ENCODE peak calls at places on chromosomes 1 and 21, in five cellular contexts. O is NCI-H345, U is psoas muscle, M is HT1080, Q is NCI-H2227 treated with DMSO at 0.1 percent for 48 hours. S is an unnamed sample.

GRCh38 chr1:218565333-218565732 is 220.2 kb downstream of the TGFB2 start:
- DNase-seq in Q (no peak), O (peak), M (no peak), U (no peak), S (no peak)

GRCh38 chr1:94031154-94031553 is 89.8 kb downstream of the ABCA4 start:
- DNase-seq in M (no peak), U (no peak), Q (no peak), O (no peak), S (no peak)

GRCh38 chr1:208118306-208118705 is 125.9 kb downstream of the PLXNA2 start:
- DNase-seq in M (no peak), Q (no peak), O (no peak), U (no peak), S (no peak)

GRCh38 chr1:167209044-167209443 is 11.6 kb upstream of the POU2F1 start:
- DNase-seq in Q (no peak), U (no peak), M (no peak), O (no peak), S (no peak)

GRCh38 chr1:91725961-91726704 is 159.8 kb downstream of the TGFBR3 start:
- DNase-seq in O (no peak), Q (no peak), U (peak), M (no peak), S (peak)

GRCh38 chr1:39153684-39154083 is 50.8 kb upstream of the MACF1 start:
- DNase-seq in U (no peak), M (no peak), Q (no peak), O (no peak), S (no peak)

GRCh38 chr1:196517193-196517592 is 91.0 kb downstream of the KCNT2 start:
- DNase-seq in Q (no peak), U (no peak), M (no peak), O (no peak), S (no peak)

GRCh38 chr21:29022141-29022540 is 2.3 kb upstream of the USP16 start:
- DNase-seq in M (peak), O (no peak), U (no peak), Q (no peak), S (no peak)

GRCh38 chr1:211714154-211714553 is 38.7 kb upstream of the NEK2 start:
- DNase-seq in O (no peak), Q (no peak), M (no peak), U (no peak), S (no peak)

GRCh38 chr1:22794691-22795090 is 84.1 kb downstream of the EPHB2 start:
- DNase-seq in M (no peak), O (no peak), Q (no peak), U (no peak), S (no peak)

GRCh38 chr1:244901400-244901799 is 37.1 kb upstream of the HNRNPU start:
- DNase-seq in O (no peak), Q (no peak), U (no peak), M (no peak), S (no peak)

GRCh38 chr1:147077523-147077922 is 94.7 kb downstream of the PRKAB2 start:
- DNase-seq in U (no peak), O (no peak), M (no peak), Q (no peak), S (no peak)

GRCh38 chr1:204834752-204835151 is 35.9 kb upstream of the NFASC start:
- DNase-seq in O (no peak), U (no peak), Q (no peak), M (no peak), S (no peak)

GRCh38 chr1:22529901-22530621 is 33.2 kb upstream of the EPHA8 start:
- DNase-seq in Q (no peak), U (no peak), O (no peak), M (peak), S (no peak)

GRCh38 chr1:171850951-171851350 is 9.7 kb downstream of the DNM3 start:
- DNase-seq in O (no peak), Q (no peak), M (no peak), U (no peak), S (no peak)

GRCh38 chr1:200211157-200211556 is 183.6 kb downstream of the NR5A2 start:
- DNase-seq in M (peak), Q (no peak), U (no peak), O (no peak), S (no peak)

GRCh38 chr1:66768935-66769334 is 16.7 kb downstream of the DYNLT5 start:
- DNase-seq in M (no peak), U (no peak), Q (no peak), O (no peak), S (no peak)

GRCh38 chr21:33033094-33033951 is 7.6 kb downstream of the OLIG2 start:
- DNase-seq in U (no peak), M (no peak), Q (no peak), O (no peak), S (no peak)

GRCh38 chr21:31920275-31920674 is 47.5 kb downstream of the HUNK start:
- DNase-seq in U (no peak), M (no peak), O (no peak), Q (no peak), S (no peak)

GRCh38 chr1:167496962-167497619 is 21.2 kb downstream of the CD247 start:
- DNase-seq in Q (no peak), O (no peak), M (no peak), U (no peak), S (no peak)

GRCh38 chr1:88855986-88856385 is 35.4 kb downstream of the GTF2B start:
- DNase-seq in M (no peak), O (no peak), U (no peak), Q (no peak), S (no peak)

GRCh38 chr1:65189716-65190115 is 41.7 kb downstream of the AK4 start:
- DNase-seq in U (no peak), O (no peak), M (no peak), Q (no peak), S (peak)

GRCh38 chr1:220368352-220369265 is 96.4 kb upstream of the RAB3GAP2 start:
- DNase-seq in U (no peak), M (no peak), O (no peak), Q (no peak), S (peak)

GRCh38 chr1:173996995-173997394 is 25.2 kb downstream of the RC3H1 start:
- DNase-seq in M (no peak), Q (no peak), U (no peak), O (no peak), S (no peak)

GRCh38 chr1:53450225-53450624 is 9.0 kb upstream of the DMRTB1 start:
- DNase-seq in U (no peak), M (no peak), O (no peak), Q (no peak), S (no peak)

GRCh38 chr1:61056674-61057439 is 25.5 kb upstream of the NFIA start:
- DNase-seq in M (no peak), Q (peak), O (peak), U (peak), S (no peak)

GRCh38 chr1:45230537-45230936 is 24.1 kb upstream of the ZSWIM5 start:
- DNase-seq in M (no peak), Q (no peak), O (no peak), U (no peak), S (no peak)

GRCh38 chr1:161198206-161198876 is 513 bp downstream of the ADAMTS4 start:
- DNase-seq in M (no peak), O (peak), Q (no peak), U (peak), S (no peak)